ENCODE peak calls at places on chromosome 15, in nine cellular contexts. One of them, this sample, is unnamed.

GRCh38 chr15:89429023-89429422 is 67.4 kb downstream of the RHCG start:
- DNase-seq in uterus: no peak
- DNase-seq in fibroblast of gingiva: no peak
- DNase-seq in lower lobe of right lung: no peak
- DNase-seq in esophagus squamous epithelium: no peak
- DNase-seq in naive thymus-derived CD8-positive, alpha-beta T cell: no peak
- DNase-seq in T1000: no peak
- DNase-seq in MCF 10A: peak; percentile 36
- DNase-seq in HCEC 1CT: no peak
- DNase-seq in this sample: no peak

GRCh38 chr15:75170711-75171341 is 30.9 kb upstream of the C15orf39 start:
- DNase-seq in uterus: no peak
- DNase-seq in fibroblast of gingiva: no peak
- DNase-seq in lower lobe of right lung: no peak
- DNase-seq in esophagus squamous epithelium: no peak
- DNase-seq in naive thymus-derived CD8-positive, alpha-beta T cell: no peak
- DNase-seq in T1000: no peak
- DNase-seq in MCF 10A: no peak
- DNase-seq in HCEC 1CT: no peak
- DNase-seq in this sample: peak; percentile 18

GRCh38 chr15:75327005-75327404 is 8.9 kb upstream of the COMMD4 start:
- DNase-seq in uterus: no peak
- DNase-seq in fibroblast of gingiva: no peak
- DNase-seq in lower lobe of right lung: no peak
- DNase-seq in esophagus squamous epithelium: no peak
- DNase-seq in naive thymus-derived CD8-positive, alpha-beta T cell: no peak
- DNase-seq in T1000: no peak
- DNase-seq in MCF 10A: no peak
- DNase-seq in HCEC 1CT: no peak
- DNase-seq in this sample: no peak

GRCh38 chr15:80207887-80208286 is 44.1 kb downstream of the CTXND1 start:
- DNase-seq in uterus: no peak
- DNase-seq in fibroblast of gingiva: peak; percentile 9
- DNase-seq in lower lobe of right lung: no peak
- DNase-seq in esophagus squamous epithelium: no peak
- DNase-seq in naive thymus-derived CD8-positive, alpha-beta T cell: no peak
- DNase-seq in T1000: no peak
- DNase-seq in MCF 10A: peak; percentile 36
- DNase-seq in HCEC 1CT: peak; percentile 15
- DNase-seq in this sample: peak; percentile 95

GRCh38 chr15:49855917-49856637 is 235.2 kb downstream of the DTWD1 start:
- DNase-seq in uterus: peak; percentile 52
- DNase-seq in fibroblast of gingiva: peak; percentile 99
- DNase-seq in lower lobe of right lung: no peak
- DNase-seq in esophagus squamous epithelium: no peak
- DNase-seq in naive thymus-derived CD8-positive, alpha-beta T cell: no peak
- DNase-seq in T1000: peak; percentile 12
- DNase-seq in MCF 10A: peak; percentile 92
- DNase-seq in HCEC 1CT: peak; percentile 98
- DNase-seq in this sample: no peak

GRCh38 chr15:89463113-89463512 is 33.3 kb downstream of the RHCG start:
- DNase-seq in uterus: no peak
- DNase-seq in fibroblast of gingiva: no peak
- DNase-seq in lower lobe of right lung: no peak
- DNase-seq in esophagus squamous epithelium: no peak
- DNase-seq in naive thymus-derived CD8-positive, alpha-beta T cell: no peak
- DNase-seq in T1000: no peak
- DNase-seq in MCF 10A: no peak
- DNase-seq in HCEC 1CT: no peak
- DNase-seq in this sample: no peak

GRCh38 chr15:73936181-73936580 is 9.9 kb downstream of the LOXL1 start:
- DNase-seq in uterus: no peak
- DNase-seq in fibroblast of gingiva: peak; percentile 46
- DNase-seq in lower lobe of right lung: peak; percentile 36
- DNase-seq in esophagus squamous epithelium: no peak
- DNase-seq in naive thymus-derived CD8-positive, alpha-beta T cell: no peak
- DNase-seq in T1000: no peak
- DNase-seq in MCF 10A: peak; percentile 30
- DNase-seq in HCEC 1CT: no peak
- DNase-seq in this sample: peak; percentile 56

GRCh38 chr15:36992454-36992853 is 107.9 kb downstream of the MEIS2 start:
- DNase-seq in uterus: no peak
- DNase-seq in fibroblast of gingiva: no peak
- DNase-seq in lower lobe of right lung: no peak
- DNase-seq in esophagus squamous epithelium: no peak
- DNase-seq in naive thymus-derived CD8-positive, alpha-beta T cell: no peak
- DNase-seq in T1000: no peak
- DNase-seq in MCF 10A: no peak
- DNase-seq in HCEC 1CT: no peak
- DNase-seq in this sample: no peak

GRCh38 chr15:34810455-34811146 is 15.3 kb upstream of the ACTC1 start:
- DNase-seq in uterus: no peak
- DNase-seq in fibroblast of gingiva: peak; percentile 96
- DNase-seq in lower lobe of right lung: no peak
- DNase-seq in esophagus squamous epithelium: no peak
- DNase-seq in naive thymus-derived CD8-positive, alpha-beta T cell: no peak
- DNase-seq in T1000: peak; percentile 69
- DNase-seq in MCF 10A: peak; percentile 86
- DNase-seq in HCEC 1CT: peak; percentile 98
- DNase-seq in this sample: peak; percentile 66

GRCh38 chr15:90459368-90459767 is 70.4 kb upstream of the CRTC3 start:
- DNase-seq in uterus: no peak
- DNase-seq in fibroblast of gingiva: no peak
- DNase-seq in lower lobe of right lung: no peak
- DNase-seq in esophagus squamous epithelium: no peak
- DNase-seq in naive thymus-derived CD8-positive, alpha-beta T cell: no peak
- DNase-seq in T1000: no peak
- DNase-seq in MCF 10A: no peak
- DNase-seq in HCEC 1CT: no peak
- DNase-seq in this sample: no peak

GRCh38 chr15:82810863-82811421 is 1.5 kb downstream of the WHAMM start:
- DNase-seq in uterus: no peak
- DNase-seq in fibroblast of gingiva: no peak
- DNase-seq in lower lobe of right lung: no peak
- DNase-seq in esophagus squamous epithelium: no peak
- DNase-seq in naive thymus-derived CD8-positive, alpha-beta T cell: no peak
- DNase-seq in T1000: no peak
- DNase-seq in MCF 10A: peak; percentile 8
- DNase-seq in HCEC 1CT: peak; percentile 12
- DNase-seq in this sample: peak; percentile 61

GRCh38 chr15:98666441-98666840 is 18.1 kb downstream of the IGF1R start:
- DNase-seq in uterus: no peak
- DNase-seq in fibroblast of gingiva: no peak
- DNase-seq in lower lobe of right lung: no peak
- DNase-seq in esophagus squamous epithelium: no peak
- DNase-seq in naive thymus-derived CD8-positive, alpha-beta T cell: no peak
- DNase-seq in T1000: no peak
- DNase-seq in MCF 10A: no peak
- DNase-seq in HCEC 1CT: no peak
- DNase-seq in this sample: no peak

GRCh38 chr15:43998607-43999006 is 171.8 kb downstream of the WDR76 start:
- DNase-seq in uterus: no peak
- DNase-seq in fibroblast of gingiva: no peak
- DNase-seq in lower lobe of right lung: no peak
- DNase-seq in esophagus squamous epithelium: no peak
- DNase-seq in naive thymus-derived CD8-positive, alpha-beta T cell: no peak
- DNase-seq in T1000: no peak
- DNase-seq in MCF 10A: no peak
- DNase-seq in HCEC 1CT: peak; percentile 8
- DNase-seq in this sample: peak; percentile 50

GRCh38 chr15:53753813-53754212 is 5.7 kb downstream of the WDR72 start:
- DNase-seq in uterus: no peak
- DNase-seq in fibroblast of gingiva: no peak
- DNase-seq in lower lobe of right lung: no peak
- DNase-seq in esophagus squamous epithelium: no peak
- DNase-seq in naive thymus-derived CD8-positive, alpha-beta T cell: no peak
- DNase-seq in T1000: no peak
- DNase-seq in MCF 10A: no peak
- DNase-seq in HCEC 1CT: no peak
- DNase-seq in this sample: no peak

GRCh38 chr15:63436872-63437375 is 55.3 kb upstream of the CA12 start:
- DNase-seq in uterus: peak; percentile 86
- DNase-seq in fibroblast of gingiva: peak; percentile 64
- DNase-seq in lower lobe of right lung: peak; percentile 82
- DNase-seq in esophagus squamous epithelium: no peak
- DNase-seq in naive thymus-derived CD8-positive, alpha-beta T cell: peak; percentile 79
- DNase-seq in T1000: peak; percentile 27
- DNase-seq in MCF 10A: peak; percentile 66
- DNase-seq in HCEC 1CT: peak; percentile 87
- DNase-seq in this sample: peak; percentile 73

GRCh38 chr15:59352189-59352588 is 20.5 kb downstream of the MYO1E start:
- DNase-seq in uterus: no peak
- DNase-seq in fibroblast of gingiva: no peak
- DNase-seq in lower lobe of right lung: no peak
- DNase-seq in esophagus squamous epithelium: no peak
- DNase-seq in naive thymus-derived CD8-positive, alpha-beta T cell: no peak
- DNase-seq in T1000: no peak
- DNase-seq in MCF 10A: no peak
- DNase-seq in HCEC 1CT: no peak
- DNase-seq in this sample: no peak

GRCh38 chr15:41417812-41418211 is 917 bp downstream of the RTF1 start:
- DNase-seq in uterus: no peak
- DNase-seq in fibroblast of gingiva: peak; percentile 7
- DNase-seq in lower lobe of right lung: no peak
- DNase-seq in esophagus squamous epithelium: no peak
- DNase-seq in naive thymus-derived CD8-positive, alpha-beta T cell: no peak
- DNase-seq in T1000: no peak
- DNase-seq in MCF 10A: no peak
- DNase-seq in HCEC 1CT: no peak
- DNase-seq in this sample: peak; percentile 7

GRCh38 chr15:88257311-88257901 is 867 bp upstream of the NTRK3 start:
- DNase-seq in uterus: no peak
- DNase-seq in fibroblast of gingiva: no peak
- DNase-seq in lower lobe of right lung: no peak
- DNase-seq in esophagus squamous epithelium: no peak
- DNase-seq in naive thymus-derived CD8-positive, alpha-beta T cell: no peak
- DNase-seq in T1000: no peak
- DNase-seq in MCF 10A: no peak
- DNase-seq in HCEC 1CT: no peak
- DNase-seq in this sample: no peak

GRCh38 chr15:92112180-92112579 is 258.7 kb downstream of the SLCO3A1 start:
- DNase-seq in uterus: no peak
- DNase-seq in fibroblast of gingiva: peak; percentile 50
- DNase-seq in lower lobe of right lung: no peak
- DNase-seq in esophagus squamous epithelium: no peak
- DNase-seq in naive thymus-derived CD8-positive, alpha-beta T cell: no peak
- DNase-seq in T1000: no peak
- DNase-seq in MCF 10A: no peak
- DNase-seq in HCEC 1CT: no peak
- DNase-seq in this sample: no peak

GRCh38 chr15:25175789-25176615 is 221.2 kb downstream of the SNRPN start:
- DNase-seq in uterus: peak; percentile 7
- DNase-seq in fibroblast of gingiva: no peak
- DNase-seq in lower lobe of right lung: peak; percentile 24
- DNase-seq in esophagus squamous epithelium: no peak
- DNase-seq in naive thymus-derived CD8-positive, alpha-beta T cell: no peak
- DNase-seq in T1000: no peak
- DNase-seq in MCF 10A: no peak
- DNase-seq in HCEC 1CT: no peak
- DNase-seq in this sample: no peak

GRCh38 chr15:42405876-42406482 is 46.7 kb downstream of the CAPN3 start:
- DNase-seq in uterus: no peak
- DNase-seq in fibroblast of gingiva: no peak
- DNase-seq in lower lobe of right lung: no peak
- DNase-seq in esophagus squamous epithelium: no peak
- DNase-seq in naive thymus-derived CD8-positive, alpha-beta T cell: no peak
- DNase-seq in T1000: no peak
- DNase-seq in MCF 10A: no peak
- DNase-seq in HCEC 1CT: no peak
- DNase-seq in this sample: peak; percentile 7

GRCh38 chr15:89898628-89899302 is 5.0 kb upstream of the AP3S2 start:
- DNase-seq in uterus: no peak
- DNase-seq in fibroblast of gingiva: peak; percentile 60
- DNase-seq in lower lobe of right lung: no peak
- DNase-seq in esophagus squamous epithelium: no peak
- DNase-seq in naive thymus-derived CD8-positive, alpha-beta T cell: peak; percentile 34
- DNase-seq in T1000: no peak
- DNase-seq in MCF 10A: peak; percentile 78
- DNase-seq in HCEC 1CT: peak; percentile 57
- DNase-seq in this sample: peak; percentile 55

GRCh38 chr15:32852771-32853170 is 135.0 kb downstream of the GREM1 start:
- DNase-seq in uterus: no peak
- DNase-seq in fibroblast of gingiva: no peak
- DNase-seq in lower lobe of right lung: no peak
- DNase-seq in esophagus squamous epithelium: no peak
- DNase-seq in naive thymus-derived CD8-positive, alpha-beta T cell: no peak
- DNase-seq in T1000: no peak
- DNase-seq in MCF 10A: no peak
- DNase-seq in HCEC 1CT: peak; percentile 57
- DNase-seq in this sample: no peak

GRCh38 chr15:92848852-92849598 is 51.1 kb upstream of the CHD2 start:
- DNase-seq in uterus: no peak
- DNase-seq in fibroblast of gingiva: peak; percentile 73
- DNase-seq in lower lobe of right lung: no peak
- DNase-seq in esophagus squamous epithelium: no peak
- DNase-seq in naive thymus-derived CD8-positive, alpha-beta T cell: no peak
- DNase-seq in T1000: no peak
- DNase-seq in MCF 10A: no peak
- DNase-seq in HCEC 1CT: peak; percentile 38
- DNase-seq in this sample: peak; percentile 42

GRCh38 chr15:100572362-100572983 is 29.5 kb downstream of the LINS1 start:
- DNase-seq in uterus: no peak
- DNase-seq in fibroblast of gingiva: peak; percentile 11
- DNase-seq in lower lobe of right lung: no peak
- DNase-seq in esophagus squamous epithelium: no peak
- DNase-seq in naive thymus-derived CD8-positive, alpha-beta T cell: no peak
- DNase-seq in T1000: no peak
- DNase-seq in MCF 10A: peak; percentile 11
- DNase-seq in HCEC 1CT: peak; percentile 12
- DNase-seq in this sample: peak; percentile 27

GRCh38 chr15:77784361-77785292 is 151.9 kb upstream of the LINGO1 start:
- DNase-seq in uterus: no peak
- DNase-seq in fibroblast of gingiva: no peak
- DNase-seq in lower lobe of right lung: no peak
- DNase-seq in esophagus squamous epithelium: no peak
- DNase-seq in naive thymus-derived CD8-positive, alpha-beta T cell: no peak
- DNase-seq in T1000: no peak
- DNase-seq in MCF 10A: peak; percentile 52
- DNase-seq in HCEC 1CT: peak; percentile 29
- DNase-seq in this sample: no peak

GRCh38 chr15:49720221-49720620 is 99.4 kb downstream of the DTWD1 start:
- DNase-seq in uterus: no peak
- DNase-seq in fibroblast of gingiva: peak; percentile 76
- DNase-seq in lower lobe of right lung: no peak
- DNase-seq in esophagus squamous epithelium: no peak
- DNase-seq in naive thymus-derived CD8-positive, alpha-beta T cell: no peak
- DNase-seq in T1000: no peak
- DNase-seq in MCF 10A: no peak
- DNase-seq in HCEC 1CT: no peak
- DNase-seq in this sample: no peak

GRCh38 chr15:58703610-58704009 is 45.9 kb downstream of the ADAM10 start:
- DNase-seq in uterus: no peak
- DNase-seq in fibroblast of gingiva: no peak
- DNase-seq in lower lobe of right lung: no peak
- DNase-seq in esophagus squamous epithelium: no peak
- DNase-seq in naive thymus-derived CD8-positive, alpha-beta T cell: no peak
- DNase-seq in T1000: no peak
- DNase-seq in MCF 10A: no peak
- DNase-seq in HCEC 1CT: no peak
- DNase-seq in this sample: no peak

GRCh38 chr15:73700041-73700842 is 16.1 kb downstream of the CD276 start:
- DNase-seq in uterus: peak; percentile 82
- DNase-seq in fibroblast of gingiva: peak; percentile 71
- DNase-seq in lower lobe of right lung: peak; percentile 76
- DNase-seq in esophagus squamous epithelium: no peak
- DNase-seq in naive thymus-derived CD8-positive, alpha-beta T cell: peak; percentile 56
- DNase-seq in T1000: peak; percentile 18
- DNase-seq in MCF 10A: peak; percentile 77
- DNase-seq in HCEC 1CT: peak; percentile 70
- DNase-seq in this sample: peak; percentile 61

This sample was measured in renal cortical epithelial cell.